ENCODE peak calls at places on chromosomes 3 and 15, in four cellular contexts. J is GM12878, E is HepG2, R is K562. W is an unnamed sample.
A peak's percentile ranks its signal among the peaks of the same experiment; 100 is the strongest.

GRCh38 chr15:94972314-94972713 is 741.0 kb downstream of the MCTP2 start:
- DNase-seq in J (no peak), R (peak; percentile 2), E (no peak), W (no peak)

GRCh38 chr15:70060214-70061085 is 37.3 kb downstream of the TLE3 start:
- DNase-seq in E (no peak), J (no peak), R (no peak), W (no peak)

GRCh38 chr3:71143493-71143892 is 440.0 kb downstream of the FOXP1 start:
- DNase-seq in J (no peak), E (no peak), R (no peak), W (no peak)

GRCh38 chr3:64977308-64978100 is 289.7 kb upstream of the ADAMTS9 start:
- DNase-seq in E (no peak), R (no peak), J (no peak), W (no peak)

GRCh38 chr3:170055209-170055608 is 17.4 kb downstream of the GPR160 start:
- DNase-seq in R (no peak), E (no peak), J (peak; percentile 63), W (no peak)

GRCh38 chr3:179035232-179035631 is 36.4 kb downstream of the ZMAT3 start:
- DNase-seq in E (no peak), J (no peak), R (no peak), W (no peak)

GRCh38 chr3:18223591-18224338 is 201.4 kb downstream of the SATB1 start:
- DNase-seq in R (no peak), E (no peak), J (peak; percentile 55), W (no peak)

GRCh38 chr3:166425900-166426611 is 588.8 kb upstream of the BCHE start:
- DNase-seq in E (peak; percentile 1), R (no peak), J (no peak), W (peak; percentile 4)

GRCh38 chr15:90705212-90705611 is 11.9 kb upstream of the BLM start:
- DNase-seq in E (no peak), J (no peak), R (no peak), W (no peak)

GRCh38 chr3:175163686-175164085 is 304.6 kb downstream of the NAALADL2 start:
- DNase-seq in R (no peak), E (no peak), J (no peak), W (no peak)

GRCh38 chr15:57379487-57379886 is 3.2 kb downstream of the CGNL1 start:
- DNase-seq in J (no peak), R (no peak), E (no peak), W (no peak)

GRCh38 chr15:68794307-68794706 is 26.4 kb downstream of the ANP32A start:
- DNase-seq in R (no peak), E (no peak), J (peak; percentile 32), W (no peak)

GRCh38 chr15:74598126-74598842 is 17.4 kb upstream of the CLK3 start:
- DNase-seq in J (peak; percentile 69), E (peak; percentile 84), R (peak; percentile 95), W (peak; percentile 91)

GRCh38 chr15:74595271-74595670 is 20.4 kb upstream of the CLK3 start:
- DNase-seq in J (no peak), E (no peak), R (no peak), W (no peak)

GRCh38 chr15:74594455-74594854 is 21.2 kb upstream of the CLK3 start:
- DNase-seq in R (no peak), J (no peak), E (no peak), W (no peak)

GRCh38 chr15:74603026-74603788 is 12.4 kb upstream of the CLK3 start:
- DNase-seq in R (no peak), J (no peak), E (no peak), W (no peak)

DNA sequence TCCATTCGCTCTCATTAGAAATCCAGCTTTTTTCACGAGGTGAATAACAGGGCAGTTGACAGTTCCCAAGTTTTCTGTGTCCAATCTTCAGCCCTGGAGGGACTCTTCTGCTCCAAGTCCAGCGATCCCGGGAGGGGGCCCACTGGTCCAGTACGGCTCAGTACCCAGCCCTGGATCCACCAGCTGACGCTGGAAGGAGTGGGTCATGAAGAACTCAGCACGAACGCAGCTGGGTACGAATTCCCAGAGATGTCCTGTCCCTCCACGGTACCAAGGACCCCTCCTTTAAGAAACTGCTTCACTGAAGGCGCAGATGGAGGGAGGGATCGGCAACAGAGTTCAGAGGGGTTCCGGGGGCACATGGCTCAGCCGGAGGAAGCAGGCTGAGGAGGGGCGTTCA is 16.5 kb upstream of the CLK3 start:
- DNase-seq in E (no peak), R (no peak), J (no peak), W (no peak)
- TF ChIP-seq FOXK2 in E (no peak), R (no peak), J (no peak), W (no peak)

GRCh38 chr3:1381647-1382036 is 288.8 kb downstream of the CNTN6 start:
- DNase-seq in J (no peak), E (no peak), R (no peak), W (no peak)

GRCh38 chr3:1375145-1375544 is 282.3 kb downstream of the CNTN6 start:
- DNase-seq in E (no peak), J (no peak), R (no peak), W (no peak)

DNA sequence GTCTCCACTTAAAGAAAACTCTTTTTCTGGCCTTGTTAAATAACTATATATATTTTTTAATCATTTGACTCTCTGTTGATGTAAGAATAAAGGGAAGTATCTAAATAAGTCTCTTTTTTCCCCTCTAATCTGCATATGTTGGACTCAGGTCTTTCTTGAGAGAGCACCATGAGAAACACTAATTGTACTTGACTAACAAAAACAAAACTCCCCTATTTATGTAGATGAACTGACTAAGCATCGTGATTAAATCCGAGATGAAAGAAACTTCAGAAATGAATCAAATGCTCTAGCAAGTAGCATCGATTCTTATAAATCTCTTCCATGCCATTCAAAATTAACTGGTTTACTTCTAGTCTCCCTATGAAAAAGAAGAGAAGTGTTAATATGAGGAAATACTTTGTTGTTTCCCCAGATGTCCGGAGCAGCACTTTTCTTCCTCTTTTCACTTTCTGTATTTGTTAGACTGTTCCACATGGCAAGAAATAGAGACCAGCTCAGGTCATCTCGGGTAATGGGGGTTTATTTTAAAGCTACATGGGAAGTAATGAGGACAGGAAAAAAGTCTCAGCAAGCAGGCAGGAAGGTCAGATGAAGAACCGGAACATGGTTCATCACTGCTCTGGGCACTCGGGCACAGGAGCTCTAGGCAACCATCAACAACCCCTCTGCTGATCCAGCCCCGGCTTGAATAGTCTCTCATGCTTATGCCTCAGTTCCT is 288.3 kb downstream of the CNTN6 start:
- DNase-seq in R (no peak), E (no peak), J (no peak), W (no peak)
- TF ChIP-seq FOXK2 in R (no peak), E (no peak), J (no peak), W (no peak)

DNA sequence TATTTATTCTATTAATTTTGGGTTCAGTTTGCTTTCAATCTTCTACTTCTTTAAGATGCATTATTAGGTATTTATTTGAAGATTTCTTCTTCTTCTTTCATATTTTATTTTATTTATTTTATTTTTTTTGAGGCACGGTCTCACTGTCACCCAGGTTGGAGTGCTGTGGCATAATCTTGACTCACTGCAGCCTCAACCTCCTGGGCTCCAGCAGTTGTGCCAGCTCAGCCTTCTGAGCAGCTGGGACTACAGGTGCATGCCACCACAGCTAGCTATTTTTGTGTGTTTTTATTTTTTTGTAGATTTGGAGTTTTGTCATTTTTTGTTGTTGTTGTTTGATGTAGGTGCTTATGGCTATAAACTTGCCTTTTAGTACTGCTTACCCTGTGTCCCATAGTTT is 543.2 kb upstream of the SGO1 start:
- DNase-seq in J (no peak), E (no peak), R (no peak), W (no peak)
- TF ChIP-seq FOXK2 in J (no peak), E (no peak), R (no peak), W (no peak)

GRCh38 chr3:129441782-129442181 is 1.8 kb downstream of the IFT122 start:
- DNase-seq in R (no peak), E (no peak), J (no peak), W (no peak)
- TF ChIP-seq FOXK2 in R (no peak), E (no peak), J (no peak), W (no peak)

DNA sequence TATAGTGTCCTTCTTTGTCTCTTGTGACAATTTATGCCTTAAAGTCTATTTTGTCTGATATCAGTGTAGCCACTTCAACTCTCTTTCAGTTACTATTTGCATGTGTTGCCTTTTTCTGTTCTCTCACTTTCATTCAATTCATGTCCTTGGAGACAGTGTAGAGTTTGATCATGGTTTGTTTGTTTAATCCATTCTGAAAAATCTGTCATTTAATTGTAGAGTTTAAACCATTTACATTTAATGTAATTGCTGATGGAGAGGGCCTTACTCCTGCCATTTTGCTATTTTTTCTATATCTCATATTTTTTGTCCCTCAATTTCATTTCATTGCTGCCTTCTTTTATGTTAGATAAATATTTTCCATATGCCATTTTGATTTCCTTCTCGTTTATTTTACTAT is 42.3 kb downstream of the LSM3 start:
- DNase-seq in E (no peak), R (no peak), J (no peak), W (no peak)
- TF ChIP-seq FOXK2 in E (no peak), R (no peak), J (no peak), W (no peak)

W was measured in HEK293T.